ENCODE peak calls at places on chromosomes 11 and 22, in six cellular contexts. One of them, this sample, is unnamed.

GRCh38 chr22:25420925-25421904 is 143.3 kb upstream of the GRK3 start:
- DNase-seq in amniotic stem cell: no peak
- DNase-seq in T-helper 22 cell: no peak
- DNase-seq in fibroblast of pulmonary artery: no peak
- DNase-seq in lower lobe of right lung: no peak
- DNase-seq in sigmoid colon: no peak
- DNase-seq in this sample: no peak

GRCh38 chr11:70736937-70737640 is 338.8 kb downstream of the CTTN start:
- DNase-seq in amniotic stem cell: no peak
- DNase-seq in T-helper 22 cell: no peak
- DNase-seq in fibroblast of pulmonary artery: no peak
- DNase-seq in lower lobe of right lung: no peak
- DNase-seq in sigmoid colon: no peak
- DNase-seq in this sample: no peak

GRCh38 chr11:61732705-61733104 is 19.7 kb upstream of the MYRF start:
- DNase-seq in amniotic stem cell: no peak
- DNase-seq in T-helper 22 cell: no peak
- DNase-seq in fibroblast of pulmonary artery: no peak
- DNase-seq in lower lobe of right lung: no peak
- DNase-seq in sigmoid colon: no peak
- DNase-seq in this sample: no peak

GRCh38 chr11:45489281-45489906 is 176.0 kb downstream of the CHST1 start:
- DNase-seq in amniotic stem cell: no peak
- DNase-seq in T-helper 22 cell: no peak
- DNase-seq in fibroblast of pulmonary artery: no peak
- DNase-seq in lower lobe of right lung: no peak
- DNase-seq in sigmoid colon: peak
- DNase-seq in this sample: no peak

GRCh38 chr11:75145196-75145971 is 5.5 kb upstream of the SLCO2B1 start:
- DNase-seq in amniotic stem cell: no peak
- DNase-seq in T-helper 22 cell: no peak
- DNase-seq in fibroblast of pulmonary artery: no peak
- DNase-seq in lower lobe of right lung: no peak
- DNase-seq in sigmoid colon: peak
- DNase-seq in this sample: peak

GRCh38 chr11:44913502-44913901 is 37.2 kb downstream of the TP53I11 start:
- DNase-seq in amniotic stem cell: no peak
- DNase-seq in T-helper 22 cell: no peak
- DNase-seq in fibroblast of pulmonary artery: no peak
- DNase-seq in lower lobe of right lung: no peak
- DNase-seq in sigmoid colon: no peak
- DNase-seq in this sample: no peak

GRCh38 chr22:26172389-26172990 is 3.2 kb downstream of the SEZ6L start:
- DNase-seq in amniotic stem cell: no peak
- DNase-seq in T-helper 22 cell: no peak
- DNase-seq in fibroblast of pulmonary artery: peak
- DNase-seq in lower lobe of right lung: no peak
- DNase-seq in sigmoid colon: no peak
- DNase-seq in this sample: no peak

GRCh38 chr11:130511765-130512164 is 63.3 kb downstream of the ADAMTS15 start:
- DNase-seq in amniotic stem cell: no peak
- DNase-seq in T-helper 22 cell: no peak
- DNase-seq in fibroblast of pulmonary artery: no peak
- DNase-seq in lower lobe of right lung: no peak
- DNase-seq in sigmoid colon: no peak
- DNase-seq in this sample: no peak